ENCODE peak calls at places on chromosome 19, in four cellular contexts. N, W, J and X are unnamed samples.

GRCh38 chr19:58560921-58561320 is 2.5 kb upstream of the UBE2M start:
- DNase-seq in N (no peak), W (no peak), J (no peak), X (no peak)

GRCh38 chr19:44111910-44112463 is 1.2 kb upstream of the ZNF225 start:
- DNase-seq in N (peak; percentile 94), W (no peak), J (peak; percentile 79), X (peak; percentile 13)

GRCh38 chr19:5696196-5697021 is 6.3 kb downstream of the RPL36 start:
- DNase-seq in N (no peak), W (no peak), J (no peak), X (no peak)

GRCh38 chr19:57276430-57276829 is 3.9 kb upstream of the ZNF460 start:
- DNase-seq in N (no peak), W (no peak), J (no peak), X (no peak)

GRCh38 chr19:14435320-14436050 is 2.4 kb downstream of the PKN1 start:
- DNase-seq in N (no peak), W (no peak), J (no peak), X (no peak)

GRCh38 chr19:32343550-32344262 is 1.7 kb upstream of the ZNF507 start:
- DNase-seq in N (no peak), W (no peak), J (no peak), X (no peak)

GRCh38 chr19:40791349-40791748 is 7.6 kb upstream of the EGLN2 start:
- DNase-seq in N (no peak), W (no peak), J (no peak), X (no peak)

GRCh38 chr19:13917888-13918406 is 11.9 kb downstream of the CC2D1A start:
- DNase-seq in N (no peak), W (no peak), J (no peak), X (no peak)

GRCh38 chr19:46732172-46732938 is 13.5 kb upstream of the FKRP start:
- DNase-seq in N (no peak), W (no peak), J (no peak), X (no peak)

GRCh38 chr19:49355890-49356289 is 6.3 kb downstream of the TEAD2 start:
- DNase-seq in N (peak; percentile 50), W (peak; percentile 66), J (peak; percentile 48), X (no peak)

GRCh38 chr19:35995655-35995993 is 636 bp downstream of the SDHAF1 start:
- DNase-seq in N (peak; percentile 34), W (peak; percentile 26), J (peak; percentile 22), X (no peak)

GRCh38 chr19:1177322-1178114 is 3.5 kb upstream of the SBNO2 start:
- DNase-seq in N (peak; percentile 98), W (peak; percentile 95), J (peak; percentile 98), X (no peak)

GRCh38 chr19:46492841-46493235 is 2.8 kb downstream of the PNMA8B start:
- DNase-seq in N (no peak), W (no peak), J (no peak), X (no peak)

GRCh38 chr19:1466018-1466460 is 13.0 kb downstream of the C19orf25 start:
- DNase-seq in N (no peak), W (no peak), J (no peak), X (no peak)

GRCh38 chr19:18450934-18451836 is 13.3 kb upstream of the ISYNA1 start:
- DNase-seq in N (peak; percentile 81), W (no peak), J (peak; percentile 69), X (no peak)

GRCh38 chr19:4910594-4911273 is 1.4 kb downstream of the UHRF1 start:
- DNase-seq in N (peak; percentile 73), W (no peak), J (peak; percentile 70), X (no peak)

GRCh38 chr19:6925801-6926751 is 38.7 kb downstream of the ADGRE1 start:
- DNase-seq in N (peak; percentile 15), W (no peak), J (peak; percentile 4), X (no peak)

GRCh38 chr19:54875506-54875905 is 1.5 kb downstream of the FCAR start:
- DNase-seq in N (no peak), W (peak; percentile 42), J (no peak), X (no peak)

GRCh38 chr19:5125797-5126497 is 157.0 kb downstream of the KDM4B start:
- DNase-seq in N (no peak), W (no peak), J (no peak), X (no peak)

GRCh38 chr19:46963093-46963734 is 56.4 kb upstream of the NPAS1 start:
- DNase-seq in N (peak; percentile 96), W (no peak), J (peak; percentile 99), X (no peak)

GRCh38 chr19:19167612-19168011 is 2.5 kb downstream of the MEF2B start:
- DNase-seq in N (no peak), W (no peak), J (no peak), X (no peak)

GRCh38 chr19:53621885-53622710 is 9.7 kb upstream of the DPRX start:
- DNase-seq in N (no peak), W (no peak), J (no peak), X (peak; percentile 84)

GRCh38 chr19:38900816-38901215 is 1.0 kb downstream of the NFKBIB start:
- DNase-seq in N (peak; percentile 17), W (no peak), J (no peak), X (no peak)

GRCh38 chr19:58353717-58354477 is 605 bp upstream of the A1BG start:
- DNase-seq in N (no peak), W (no peak), J (no peak), X (no peak)

GRCh38 chr19:6779204-6779603 is 6.7 kb downstream of the VAV1 start:
- DNase-seq in N (no peak), W (no peak), J (no peak), X (no peak)

GRCh38 chr19:5844456-5845433 is 5.2 kb upstream of the FUT6 start:
- DNase-seq in N (no peak), W (no peak), J (no peak), X (no peak)

GRCh38 chr19:40803857-40804782 is 5.1 kb downstream of the EGLN2 start:
- DNase-seq in N (no peak), W (no peak), J (no peak), X (no peak)

GRCh38 chr19:49701271-49701786 is 10.4 kb downstream of the CPT1C start:
- DNase-seq in N (no peak), W (no peak), J (no peak), X (no peak)

GRCh38 chr19:2495130-2495641 is 19.3 kb downstream of the GADD45B start:
- DNase-seq in N (peak; percentile 73), W (no peak), J (peak; percentile 76), X (peak; percentile 63)

GRCh38 chr19:6677924-6678689 is 8.1 kb upstream of the TNFSF14 start:
- DNase-seq in N (peak; percentile 46), W (no peak), J (no peak), X (no peak)

GRCh38 chr19:35671818-35672217 is 5.5 kb downstream of the UPK1A start:
- DNase-seq in N (peak; percentile 6), W (no peak), J (no peak), X (peak; percentile 17)

GRCh38 chr19:41999878-42000208 is 5.8 kb upstream of the ATP1A3 start:
- DNase-seq in N (no peak), W (no peak), J (no peak), X (no peak)

GRCh38 chr19:9453953-9454352 is 18.6 kb upstream of the ZNF266 start:
- DNase-seq in N (no peak), W (no peak), J (no peak), X (no peak)

GRCh38 chr19:9461938-9462337 is 26.6 kb upstream of the ZNF266 start:
- DNase-seq in N (no peak), W (no peak), J (no peak), X (no peak)

GRCh38 chr19:9456018-9456689 is 20.8 kb upstream of the ZNF266 start:
- DNase-seq in N (no peak), W (no peak), J (no peak), X (no peak)
- H3K4me3 ChIP-seq in N (no peak overlapping the region), W (no peak overlapping the region), J (no peak overlapping the region), X (peak overlapping the region; percentile 42)

GRCh38 chr19:45191324-45191845 is 12.8 kb downstream of the BLOC1S3 start:
- DNase-seq in N (no peak), W (no peak), J (no peak), X (no peak)
- TF ChIP-seq CTCF in N (no peak), W (no peak), J (no peak), X (no peak)

GRCh38 chr19:20243629-20244028 is 76.6 kb downstream of the ZNF486 start:
- DNase-seq in N (no peak), W (no peak), J (no peak), X (no peak)

GRCh38 chr19:20247016-20247683 is 80.1 kb downstream of the ZNF486 start:
- DNase-seq in N (peak; percentile 34), W (no peak), J (peak; percentile 2), X (peak; percentile 40)

GRCh38 chr19:20245309-20245708 is 78.3 kb downstream of the ZNF486 start:
- DNase-seq in N (no peak), W (no peak), J (no peak), X (no peak)

GRCh38 chr19:20244356-20244755 is 77.3 kb downstream of the ZNF486 start:
- DNase-seq in N (no peak), W (no peak), J (no peak), X (no peak)
- H3K4me3 ChIP-seq in N (no peak overlapping the region), W (no peak overlapping the region), J (no peak overlapping the region), X (no peak overlapping the region)

GRCh38 chr19:16026756-16027155 is 49.5 kb upstream of the TPM4 start:
- DNase-seq in N (no peak), W (no peak), J (no peak), X (no peak)

GRCh38 chr19:16026131-16026530 is 50.2 kb upstream of the TPM4 start:
- DNase-seq in N (no peak), W (no peak), J (no peak), X (no peak)

GRCh38 chr19:16023558-16023915 is 52.8 kb upstream of the TPM4 start:
- DNase-seq in N (no peak), W (no peak), J (no peak), X (no peak)

GRCh38 chr19:16024266-16025107 is 51.8 kb upstream of the TPM4 start:
- DNase-seq in N (no peak), W (no peak), J (no peak), X (no peak)

GRCh38 chr19:16025108-16026101 is 50.9 kb upstream of the TPM4 start:
- DNase-seq in N (peak; percentile 85), W (no peak), J (peak; percentile 74), X (no peak)
- TF ChIP-seq CTCF in N (peak; percentile 81), W (peak; percentile 38), J (peak; percentile 78), X (peak; percentile 21)